ENCODE peak calls at places on chromosomes 13 and 19, in ten cellular contexts. V, S, I, L, G, E, K, R, J and A are unnamed samples.

GRCh38 chr13:27979765-27980279 is 8.7 kb downstream of the URAD start:
- DNase-seq in G (no peak), S (no peak), L (no peak), J (no peak), K (no peak), I (no peak), V (no peak), E (no peak), R (no peak), A (no peak)

GRCh38 chr19:51258165-51258564 is 7.3 kb downstream of the SIGLECL1 start:
- DNase-seq in G (no peak), V (no peak), J (no peak), E (no peak), L (no peak), R (no peak), S (no peak), K (no peak), I (no peak), A (no peak)

GRCh38 chr19:15107056-15108010 is at the start of gene SYDE1:
- DNase-seq in S (no peak), L (peak), V (peak), R (peak), G (no peak), I (peak), K (no peak), E (no peak), J (no peak), A (peak)

GRCh38 chr19:18274303-18274775 is at the start of gene IQCN:
- DNase-seq in G (peak), R (no peak), L (no peak), K (peak), E (no peak), I (no peak), J (peak), S (no peak), V (no peak), A (no peak)

GRCh38 chr13:43792456-43792855 is 5.7 kb upstream of the ENOX1 start:
- DNase-seq in G (no peak), L (peak), J (no peak), V (peak), E (no peak), I (peak), K (no peak), S (no peak), R (no peak), A (peak)

GRCh38 chr13:31807090-31807541 is 67.8 kb downstream of the RXFP2 start:
- DNase-seq in R (no peak), E (no peak), L (peak), J (no peak), S (no peak), K (no peak), I (peak), V (peak), G (no peak), A (no peak)

GRCh38 chr19:29364224-29364726 is 151.3 kb upstream of the UQCRFS1 start:
- DNase-seq in V (no peak), R (no peak), J (no peak), E (no peak), L (no peak), G (no peak), K (no peak), I (no peak), S (no peak), A (no peak)

GRCh38 chr13:39020853-39021462 is 16.9 kb downstream of the PROSER1 start:
- DNase-seq in R (no peak), V (no peak), S (no peak), J (no peak), G (no peak), K (no peak), I (no peak), E (no peak), L (no peak), A (no peak)

GRCh38 chr13:62300021-62300420 is 884.4 kb upstream of the PCDH20 start:
- DNase-seq in G (no peak), L (no peak), I (no peak), K (no peak), V (no peak), E (no peak), J (no peak), R (no peak), S (no peak), A (no peak)

GRCh38 chr13:110394371-110394841 is 87.3 kb downstream of the COL4A2 start:
- DNase-seq in R (no peak), S (no peak), I (no peak), J (no peak), L (no peak), E (no peak), V (peak), K (no peak), G (no peak), A (no peak)

GRCh38 chr13:33045829-33046592 is 29.8 kb downstream of the KL start:
- DNase-seq in R (no peak), G (no peak), I (no peak), L (no peak), E (no peak), V (no peak), K (no peak), J (no peak), S (no peak), A (no peak)

GRCh38 chr13:48534911-48535501 is 2.1 kb upstream of the RCBTB2 start:
- DNase-seq in R (no peak), S (no peak), V (no peak), K (no peak), L (no peak), I (no peak), J (no peak), G (no peak), E (no peak), A (no peak)

GRCh38 chr19:18233224-18233825 is 7.1 kb upstream of the PDE4C start:
- DNase-seq in I (no peak), K (peak), V (peak), L (peak), S (peak), R (no peak), G (peak), E (no peak), J (no peak), A (peak)

GRCh38 chr13:35927554-35927953 is 203.6 kb downstream of the DCLK1 start:
- DNase-seq in L (peak), E (no peak), K (no peak), I (peak), J (peak), V (peak), S (no peak), G (no peak), R (no peak), A (no peak)

GRCh38 chr13:95317037-95317989 is 16.1 kb upstream of the ABCC4 start:
- DNase-seq in I (no peak), J (no peak), S (no peak), G (no peak), L (no peak), V (peak), E (no peak), K (no peak), R (peak), A (no peak)

GRCh38 chr19:13401388-13401787 is 104.9 kb downstream of the CACNA1A start:
- DNase-seq in L (peak), S (no peak), E (no peak), J (no peak), G (no peak), V (peak), I (peak), K (no peak), R (no peak), A (peak)

GRCh38 chr13:27569405-27569804 is 50.9 kb downstream of the LNX2 start:
- DNase-seq in S (no peak), R (no peak), G (no peak), L (no peak), E (no peak), K (no peak), J (no peak), I (no peak), V (no peak), A (no peak)

GRCh38 chr13:93066187-93066586 is 160.4 kb upstream of the GPC6 start:
- DNase-seq in L (no peak), I (peak), K (no peak), G (no peak), J (peak), R (no peak), E (no peak), S (no peak), V (peak), A (peak)

GRCh38 chr13:88339271-88339741 is 668.1 kb downstream of the SLITRK5 start:
- DNase-seq in K (no peak), R (no peak), S (no peak), I (no peak), G (no peak), V (no peak), J (no peak), E (no peak), L (no peak), A (peak)

GRCh38 chr19:11091343-11092153 is 2.3 kb downstream of the LDLR start:
- DNase-seq in V (peak), K (peak), S (no peak), L (peak), R (no peak), I (peak), G (peak), J (peak), E (peak), A (peak)

GRCh38 chr19:27846944-27847343 is 1366.0 kb downstream of the UQCRFS1 start:
- DNase-seq in E (no peak), V (no peak), L (no peak), I (no peak), R (no peak), G (no peak), J (no peak), S (no peak), K (no peak), A (no peak)

GRCh38 chr19:18469245-18470107 is 31.5 kb upstream of the ISYNA1 start:
- DNase-seq in L (peak), J (peak), V (peak), E (peak), K (peak), S (no peak), I (peak), G (no peak), R (peak), A (peak)

GRCh38 chr19:47507031-47507430 is 7.8 kb downstream of the NAPA start:
- DNase-seq in I (no peak), L (no peak), R (no peak), S (no peak), G (no peak), J (peak), V (no peak), K (no peak), E (no peak), A (no peak)

GRCh38 chr13:86601351-86601750 is 802.1 kb upstream of the SLITRK6 start:
- DNase-seq in J (no peak), G (no peak), L (no peak), R (no peak), V (peak), E (no peak), I (no peak), S (no peak), K (no peak), A (peak)

GRCh38 chr13:106619688-106620555 is 52.0 kb upstream of the ARGLU1 start:
- DNase-seq in K (no peak), G (peak), L (peak), V (peak), E (no peak), S (peak), I (peak), R (no peak), J (peak), A (peak)

GRCh38 chr19:11338164-11338563 is 1.3 kb downstream of the RAB3D start:
- DNase-seq in J (no peak), S (no peak), G (no peak), R (no peak), E (no peak), K (no peak), L (no peak), V (no peak), I (no peak), A (no peak)

GRCh38 chr13:113552079-113552478 is 32.5 kb upstream of the TFDP1 start:
- DNase-seq in S (no peak), R (no peak), I (no peak), E (no peak), L (no peak), J (no peak), K (peak), V (no peak), G (no peak), A (no peak)

GRCh38 chr19:6091771-6092291 is 18.5 kb downstream of the RFX2 start:
- DNase-seq in L (no peak), J (no peak), I (peak), G (no peak), E (no peak), V (peak), R (no peak), K (no peak), S (no peak), A (no peak)

GRCh38 chr19:21850636-21851255 is 14.8 kb upstream of the ZNF43 start:
- DNase-seq in J (no peak), G (no peak), I (no peak), V (peak), R (no peak), E (no peak), K (no peak), L (no peak), S (no peak), A (no peak)
- H3K4me3 ChIP-seq in J (no peak), G (no peak), I (peak), V (peak), R (peak), E (no peak), K (peak), L (peak), S (no peak), A (no peak)

GRCh38 chr13:22929391-22930126 is 251.2 kb upstream of the SGCG start:
- DNase-seq in G (no peak), I (no peak), L (no peak), V (no peak), R (no peak), J (no peak), E (no peak), S (no peak), K (no peak), A (no peak)

GRCh38 chr13:22926176-22927007 is 254.4 kb upstream of the SGCG start:
- DNase-seq in K (no peak), E (peak), G (no peak), V (peak), R (peak), L (no peak), J (peak), I (peak), S (no peak), A (no peak)

GRCh38 chr13:22931576-22931975 is 249.2 kb upstream of the SGCG start:
- DNase-seq in V (no peak), G (no peak), L (no peak), I (no peak), R (no peak), J (no peak), E (no peak), K (no peak), S (no peak), A (no peak)

GRCh38 chr13:22927008-22927393 is 253.8 kb upstream of the SGCG start:
- DNase-seq in R (no peak), S (no peak), E (no peak), V (no peak), K (no peak), I (no peak), G (no peak), J (no peak), L (no peak), A (no peak)
- H3K4me3 ChIP-seq in R (peak), S (peak), E (peak), V (peak), K (peak), I (no peak), G (no peak), J (no peak), L (no peak), A (no peak)

GRCh38 chr13:30752991-30753616 is 17.8 kb downstream of the ALOX5AP start:
- DNase-seq in G (no peak), S (no peak), J (no peak), E (no peak), I (no peak), L (no peak), V (no peak), K (no peak), R (no peak), A (no peak)
- H3K4me3 ChIP-seq in G (no peak), S (no peak), J (no peak), E (no peak), I (no peak), L (no peak), V (no peak), K (no peak), R (no peak), A (no peak)

GRCh38 chr19:953501-954271 is 27.9 kb downstream of the ARID3A start:
- DNase-seq in R (no peak), J (no peak), L (no peak), S (no peak), V (no peak), I (no peak), G (no peak), E (no peak), K (no peak), A (no peak)
- H3K4me3 ChIP-seq in R (no peak), J (no peak), L (no peak), S (no peak), V (no peak), I (no peak), G (no peak), E (no peak), K (peak), A (peak)